ENCODE peak calls at places on chromosomes 16 and 17, in ten cellular contexts. N is fibroblast of lung; W is SJSA1; R is GM23248; L is cardiac muscle cell; T is CD8-positive, alpha-beta memory T cell; C is BE2C; D is uterus; M is tibial artery; I is brain microvascular endothelial cell. E is an unnamed sample.

GRCh38 chr17:17831208-17832039 is 5.4 kb downstream of the SREBF1 start:
- DNase-seq in N (no peak), W (no peak), R (peak; percentile 47), L (no peak), T (no peak), C (peak; percentile 73), D (peak; percentile 26), M (no peak), I (no peak), E (no peak)

GRCh38 chr17:45043268-45043681 is 8.2 kb downstream of the DCAKD start:
- DNase-seq in N (peak; percentile 53), W (no peak), R (peak; percentile 20), L (no peak), T (no peak), C (no peak), D (no peak), M (peak; percentile 42), I (no peak), E (no peak)

GRCh38 chr16:65767125-65767524 is 599.4 kb upstream of the CDH5 start:
- DNase-seq in N (no peak), W (no peak), R (no peak), L (no peak), T (no peak), C (no peak), D (no peak), M (no peak), I (no peak), E (no peak)

GRCh38 chr17:7502171-7502847 is 18.1 kb downstream of the POLR2A start:
- DNase-seq in N (no peak), W (no peak), R (no peak), L (no peak), T (no peak), C (no peak), D (no peak), M (no peak), I (no peak), E (no peak)

GRCh38 chr17:74635418-74635817 is 11.9 kb upstream of the CD300E start:
- DNase-seq in N (no peak), W (no peak), R (no peak), L (no peak), T (no peak), C (no peak), D (no peak), M (no peak), I (no peak), E (peak; percentile 55)

GRCh38 chr17:7213895-7214299 is 5.7 kb downstream of the DLG4 start:
- DNase-seq in N (peak; percentile 87), W (no peak), R (peak; percentile 86), L (peak; percentile 86), T (no peak), C (peak; percentile 88), D (peak; percentile 87), M (peak; percentile 71), I (peak; percentile 70), E (no peak)

GRCh38 chr16:77723108-77723514 is 797 bp downstream of the NUDT7 start:
- DNase-seq in N (peak; percentile 77), W (no peak), R (peak; percentile 71), L (peak; percentile 66), T (no peak), C (no peak), D (peak; percentile 18), M (peak; percentile 28), I (no peak), E (no peak)

GRCh38 chr16:13480801-13481200 is 439.2 kb upstream of the ERCC4 start:
- DNase-seq in N (no peak), W (no peak), R (no peak), L (no peak), T (no peak), C (no peak), D (no peak), M (no peak), I (no peak), E (no peak)

GRCh38 chr17:44396946-44397345 is 7.5 kb upstream of the ITGA2B start:
- DNase-seq in N (no peak), W (no peak), R (no peak), L (no peak), T (no peak), C (no peak), D (no peak), M (no peak), I (no peak), E (no peak)

GRCh38 chr16:54673353-54673752 is 257.3 kb upstream of the IRX5 start:
- DNase-seq in N (no peak), W (no peak), R (no peak), L (no peak), T (no peak), C (no peak), D (no peak), M (no peak), I (no peak), E (no peak)

GRCh38 chr17:81733507-81734404 is 21.7 kb downstream of the SLC25A10 start:
- DNase-seq in N (peak; percentile 62), W (peak; percentile 67), R (peak; percentile 88), L (peak; percentile 73), T (peak; percentile 69), C (peak; percentile 86), D (peak; percentile 52), M (peak; percentile 68), I (peak; percentile 45), E (no peak)

GRCh38 chr16:19094542-19095365 is 19.0 kb upstream of the ITPRIPL2 start:
- DNase-seq in N (peak; percentile 28), W (no peak), R (peak; percentile 31), L (no peak), T (no peak), C (no peak), D (no peak), M (no peak), I (no peak), E (no peak)

GRCh38 chr17:61495161-61495857 is 43.1 kb downstream of the TBX4 start:
- DNase-seq in N (peak; percentile 38), W (no peak), R (peak; percentile 69), L (peak; percentile 40), T (no peak), C (no peak), D (no peak), M (no peak), I (no peak), E (no peak)

GRCh38 chr16:69179255-69180010 is 7.5 kb upstream of the SNTB2 start:
- DNase-seq in N (peak; percentile 99), W (no peak), R (peak; percentile 89), L (peak; percentile 94), T (no peak), C (peak; percentile 58), D (peak; percentile 87), M (peak; percentile 82), I (no peak), E (no peak)

GRCh38 chr17:48568499-48569259 is 9.5 kb downstream of the HOXB4 start:
- DNase-seq in N (peak; percentile 93), W (no peak), R (no peak), L (no peak), T (peak; percentile 8), C (no peak), D (no peak), M (no peak), I (no peak), E (no peak)
- H3K27me3 ChIP-seq in N (no peaks in the 10 kb centered on the region), W (no peaks in the 10 kb centered on the region), R (no peaks in the 10 kb centered on the region), L (peaks cover 100% of the 10 kb centered on the region), T (no peaks in the 10 kb centered on the region), C (peaks cover 99% of the 10 kb centered on the region), D (no peaks in the 10 kb centered on the region), M (peaks cover 11% of the 10 kb centered on the region), I (peaks cover 97% of the 10 kb centered on the region), E (no peaks in the 10 kb centered on the region)

DNA sequence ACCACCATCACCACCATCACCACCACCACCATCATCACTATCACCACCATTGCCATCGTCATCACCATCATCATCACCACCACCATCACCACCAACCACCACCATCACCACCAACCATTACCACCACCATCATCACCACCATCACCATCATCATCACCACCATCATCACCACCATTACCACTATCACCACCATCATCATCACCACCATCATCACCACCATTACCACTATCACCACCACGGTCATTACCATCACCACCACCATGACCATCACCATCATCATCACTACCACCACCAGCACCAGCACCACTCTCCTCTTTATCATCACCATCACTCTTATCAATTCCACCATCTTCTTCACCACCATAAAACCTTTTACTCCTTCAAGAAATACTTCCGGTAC is 1.1 kb upstream of the TMEM114 start:
- DNase-seq in N (no peak), W (no peak), R (no peak), L (no peak), T (no peak), C (no peak), D (no peak), M (no peak), I (no peak), E (no peak)
- H3K27me3 ChIP-seq in N (peaks cover 35% of the 10 kb centered on the region), W (peaks cover 29% of the 10 kb centered on the region), R (peaks cover 40% of the 10 kb centered on the region), L (peaks cover 66% of the 10 kb centered on the region), T (peaks cover 14% of the 10 kb centered on the region), C (peaks cover 36% of the 10 kb centered on the region), D (peaks cover 6% of the 10 kb centered on the region), M (peaks cover 59% of the 10 kb centered on the region), I (peaks cover 32% of the 10 kb centered on the region), E (peaks cover 6% of the 10 kb centered on the region)

DNA sequence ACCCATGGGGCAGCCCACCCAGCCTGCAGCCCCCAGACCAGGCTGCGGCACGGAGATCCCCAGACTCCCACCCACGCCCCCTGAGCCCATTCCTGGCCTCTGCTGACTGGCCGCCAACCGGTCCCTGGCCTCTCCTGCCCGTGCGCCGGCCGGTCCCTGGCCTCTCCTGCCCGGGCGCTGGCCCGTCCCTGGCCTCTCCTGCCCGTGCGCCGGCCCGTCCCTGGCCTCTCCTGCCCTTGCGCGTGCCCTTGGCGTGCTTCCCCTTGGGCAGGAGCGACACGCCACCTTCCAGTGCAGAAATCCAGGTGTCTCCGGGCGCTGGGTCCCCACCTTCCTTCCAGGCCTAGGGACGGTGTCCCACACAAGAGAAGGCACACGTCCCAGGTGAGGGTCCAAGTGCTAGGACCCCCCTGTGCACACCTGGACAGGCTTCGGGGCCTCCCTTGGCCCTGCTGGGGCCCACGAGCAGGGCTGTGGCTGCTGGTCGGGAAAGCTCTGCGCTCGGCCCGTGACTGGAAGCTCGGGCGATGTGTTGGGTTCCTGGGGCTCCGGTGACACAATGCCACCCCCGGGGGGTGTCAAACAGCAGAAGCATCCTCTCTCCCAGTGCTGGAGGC is 21.4 kb upstream of the CACNA1H start:
- DNase-seq in N (no peak), W (no peak), R (no peak), L (no peak), T (no peak), C (no peak), D (no peak), M (no peak), I (no peak), E (no peak)
- H3K27me3 ChIP-seq in N (no peaks in the 10 kb centered on the region), W (peaks cover 47% of the 10 kb centered on the region), R (peaks cover 5% of the 10 kb centered on the region), L (no peaks in the 10 kb centered on the region), T (no peaks in the 10 kb centered on the region), C (no peaks in the 10 kb centered on the region), D (no peaks in the 10 kb centered on the region), M (peaks cover 38% of the 10 kb centered on the region), I (no peaks in the 10 kb centered on the region), E (no peaks in the 10 kb centered on the region)

DNA sequence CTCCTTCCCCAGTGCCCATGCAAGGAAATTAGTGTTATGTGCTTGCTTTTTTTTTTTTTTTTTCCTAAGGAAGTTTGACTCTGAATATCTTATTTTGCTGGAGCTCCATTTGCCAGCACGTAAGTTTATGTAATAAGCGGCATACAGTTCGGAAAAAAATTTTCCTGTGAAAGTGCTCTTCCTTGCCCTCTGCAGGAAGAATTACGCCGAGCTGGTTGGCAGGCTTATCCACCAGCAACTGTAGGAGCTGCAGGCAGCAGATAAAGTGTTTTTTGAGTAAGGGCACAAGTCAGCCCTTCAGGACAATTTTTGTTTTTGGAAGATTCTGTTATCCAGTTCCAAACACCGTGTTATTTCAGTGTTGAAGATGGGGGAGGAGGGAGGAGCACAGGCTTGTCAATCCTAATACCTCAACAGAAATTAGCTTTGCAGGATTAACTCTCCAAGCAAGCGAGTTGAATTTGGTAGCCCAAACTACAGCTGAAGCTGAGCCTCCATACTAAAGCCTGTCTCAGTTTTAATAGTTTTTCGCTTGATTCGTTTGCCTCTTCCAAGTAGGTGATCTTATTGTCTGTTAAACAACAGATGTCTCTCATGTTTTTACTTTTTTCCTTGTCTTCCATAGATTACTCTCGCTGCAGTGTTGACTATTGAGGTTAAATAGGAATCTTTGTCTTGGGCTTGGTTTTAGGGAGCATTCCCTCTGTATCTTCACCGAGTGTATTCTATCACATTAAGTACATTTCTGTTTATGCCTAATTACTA is 1.1 kb downstream of the SPECC1 start:
- DNase-seq in N (peak; percentile 75), W (peak; percentile 25), R (peak; percentile 76), L (peak; percentile 71), T (no peak), C (peak; percentile 6), D (peak; percentile 62), M (peak; percentile 52), I (peak; percentile 14), E (no peak)
- H3K27me3 ChIP-seq in N (peaks cover 9% of the 10 kb centered on the region), W (peaks cover 50% of the 10 kb centered on the region), R (peaks cover 63% of the 10 kb centered on the region), L (peaks cover 71% of the 10 kb centered on the region), T (peaks cover 4% of the 10 kb centered on the region), C (peaks cover 21% of the 10 kb centered on the region), D (no peaks in the 10 kb centered on the region), M (no peaks in the 10 kb centered on the region), I (peaks cover 20% of the 10 kb centered on the region), E (no peaks in the 10 kb centered on the region)

E was measured in GM12878.